ENCODE peak calls at places on chromosome 19, in ten cellular contexts. One of them, this sample, is unnamed.

GRCh38 chr19:6806488-6806887 is 34.0 kb downstream of the VAV1 start:
- DNase-seq in ACHN: no peak
- DNase-seq in breast epithelium: no peak
- DNase-seq in AML-193: no peak
- DNase-seq in GM10248: no peak
- DNase-seq in GM04504: no peak
- DNase-seq in ovary: no peak
- DNase-seq in BJ: no peak
- DNase-seq in B cell: no peak
- DNase-seq in transverse colon: no peak
- DNase-seq in this sample: no peak

GRCh38 chr19:50330365-50331078 is 1.3 kb upstream of the KCNC3 start:
- DNase-seq in B cell: peak
- DNase-seq in transverse colon: peak
- DNase-seq in GM04504: no peak
- DNase-seq in ACHN: peak
- DNase-seq in ovary: peak
- DNase-seq in breast epithelium: peak
- DNase-seq in AML-193: no peak
- DNase-seq in BJ: no peak
- DNase-seq in GM10248: peak
- DNase-seq in this sample: peak

GRCh38 chr19:6739884-6740588 is 556 bp downstream of the TRIP10 start:
- DNase-seq in ovary: peak
- DNase-seq in B cell: peak
- DNase-seq in ACHN: peak
- DNase-seq in GM10248: no peak
- DNase-seq in GM04504: no peak
- DNase-seq in breast epithelium: no peak
- DNase-seq in AML-193: no peak
- DNase-seq in transverse colon: peak
- DNase-seq in BJ: no peak
- DNase-seq in this sample: peak

GRCh38 chr19:58328999-58329398 is 2.2 kb downstream of the ZSCAN22 start:
- DNase-seq in AML-193: peak
- DNase-seq in ACHN: no peak
- DNase-seq in GM10248: no peak
- DNase-seq in ovary: no peak
- DNase-seq in GM04504: no peak
- DNase-seq in transverse colon: no peak
- DNase-seq in breast epithelium: no peak
- DNase-seq in B cell: peak
- DNase-seq in BJ: no peak
- DNase-seq in this sample: peak

GRCh38 chr19:30450101-30450500 is 77.9 kb downstream of the ZNF536 start:
- DNase-seq in breast epithelium: no peak
- DNase-seq in AML-193: no peak
- DNase-seq in BJ: no peak
- DNase-seq in transverse colon: peak
- DNase-seq in GM10248: no peak
- DNase-seq in GM04504: no peak
- DNase-seq in ovary: peak
- DNase-seq in B cell: no peak
- DNase-seq in ACHN: peak
- DNase-seq in this sample: peak

GRCh38 chr19:11756965-11757364 is 9.8 kb upstream of the ZNF441 start:
- DNase-seq in breast epithelium: no peak
- DNase-seq in B cell: no peak
- DNase-seq in GM10248: no peak
- DNase-seq in transverse colon: no peak
- DNase-seq in ovary: no peak
- DNase-seq in ACHN: no peak
- DNase-seq in GM04504: no peak
- DNase-seq in BJ: no peak
- DNase-seq in AML-193: no peak
- DNase-seq in this sample: no peak

GRCh38 chr19:6086081-6086858 is 24.0 kb downstream of the RFX2 start:
- DNase-seq in GM10248: no peak
- DNase-seq in B cell: no peak
- DNase-seq in breast epithelium: no peak
- DNase-seq in ovary: no peak
- DNase-seq in GM04504: peak
- DNase-seq in BJ: no peak
- DNase-seq in AML-193: no peak
- DNase-seq in transverse colon: no peak
- DNase-seq in ACHN: no peak
- DNase-seq in this sample: no peak

GRCh38 chr19:11658954-11659353 is 61.7 kb downstream of the ZNF627 start:
- DNase-seq in GM04504: no peak
- DNase-seq in BJ: no peak
- DNase-seq in transverse colon: peak
- DNase-seq in ovary: no peak
- DNase-seq in breast epithelium: no peak
- DNase-seq in AML-193: no peak
- DNase-seq in B cell: no peak
- DNase-seq in GM10248: no peak
- DNase-seq in ACHN: no peak
- DNase-seq in this sample: no peak

GRCh38 chr19:11378319-11379189 is 4.1 kb downstream of the SWSAP1 start:
- DNase-seq in BJ: no peak
- DNase-seq in breast epithelium: no peak
- DNase-seq in GM10248: no peak
- DNase-seq in GM04504: no peak
- DNase-seq in AML-193: peak
- DNase-seq in transverse colon: peak
- DNase-seq in ovary: no peak
- DNase-seq in B cell: peak
- DNase-seq in ACHN: peak
- DNase-seq in this sample: peak

GRCh38 chr19:16359074-16359473 is 34.4 kb downstream of the KLF2 start:
- DNase-seq in transverse colon: no peak
- DNase-seq in BJ: no peak
- DNase-seq in breast epithelium: no peak
- DNase-seq in GM04504: no peak
- DNase-seq in B cell: peak
- DNase-seq in ACHN: no peak
- DNase-seq in ovary: no peak
- DNase-seq in AML-193: no peak
- DNase-seq in GM10248: no peak
- DNase-seq in this sample: no peak

GRCh38 chr19:31353826-31354225 is 4.6 kb upstream of the TSHZ3 start:
- DNase-seq in GM10248: no peak
- DNase-seq in B cell: no peak
- DNase-seq in transverse colon: no peak
- DNase-seq in breast epithelium: no peak
- DNase-seq in GM04504: no peak
- DNase-seq in AML-193: no peak
- DNase-seq in ACHN: no peak
- DNase-seq in BJ: no peak
- DNase-seq in ovary: peak
- DNase-seq in this sample: no peak

GRCh38 chr19:48390188-48391099 is 907 bp downstream of the KDELR1 start:
- DNase-seq in breast epithelium: peak
- DNase-seq in GM04504: no peak
- DNase-seq in transverse colon: peak
- DNase-seq in ACHN: peak
- DNase-seq in AML-193: peak
- DNase-seq in GM10248: peak
- DNase-seq in ovary: peak
- DNase-seq in BJ: no peak
- DNase-seq in B cell: peak
- DNase-seq in this sample: peak

GRCh38 chr19:55189424-55189823 is 9.3 kb upstream of the SYT5 start:
- DNase-seq in ACHN: peak
- DNase-seq in transverse colon: peak
- DNase-seq in GM10248: no peak
- DNase-seq in BJ: peak
- DNase-seq in breast epithelium: no peak
- DNase-seq in AML-193: no peak
- DNase-seq in B cell: no peak
- DNase-seq in ovary: no peak
- DNase-seq in GM04504: peak
- DNase-seq in this sample: no peak

GRCh38 chr19:51203941-51204720 is 20.7 kb upstream of the CD33 start:
- DNase-seq in GM10248: no peak
- DNase-seq in BJ: no peak
- DNase-seq in breast epithelium: no peak
- DNase-seq in B cell: no peak
- DNase-seq in AML-193: no peak
- DNase-seq in ACHN: no peak
- DNase-seq in GM04504: no peak
- DNase-seq in transverse colon: no peak
- DNase-seq in ovary: no peak
- DNase-seq in this sample: no peak

GRCh38 chr19:44557933-44558332 is 28.5 kb upstream of the CEACAM20 start:
- DNase-seq in BJ: no peak
- DNase-seq in GM10248: no peak
- DNase-seq in transverse colon: no peak
- DNase-seq in ovary: no peak
- DNase-seq in breast epithelium: no peak
- DNase-seq in ACHN: no peak
- DNase-seq in B cell: no peak
- DNase-seq in AML-193: no peak
- DNase-seq in GM04504: no peak
- DNase-seq in this sample: no peak

GRCh38 chr19:30645946-30646577 is 273.9 kb downstream of the ZNF536 start:
- DNase-seq in BJ: no peak
- DNase-seq in B cell: no peak
- DNase-seq in GM10248: no peak
- DNase-seq in transverse colon: no peak
- DNase-seq in breast epithelium: no peak
- DNase-seq in ACHN: no peak
- DNase-seq in AML-193: no peak
- DNase-seq in ovary: no peak
- DNase-seq in GM04504: no peak
- DNase-seq in this sample: no peak

GRCh38 chr19:58356236-58356970 is 3.1 kb upstream of the A1BG start:
- DNase-seq in GM10248: no peak
- DNase-seq in ACHN: no peak
- DNase-seq in GM04504: no peak
- DNase-seq in transverse colon: no peak
- DNase-seq in breast epithelium: no peak
- DNase-seq in B cell: peak
- DNase-seq in ovary: no peak
- DNase-seq in BJ: no peak
- DNase-seq in AML-193: no peak
- DNase-seq in this sample: no peak

GRCh38 chr19:42407085-42407815 is 17.2 kb upstream of the CNFN start:
- DNase-seq in ovary: no peak
- DNase-seq in breast epithelium: no peak
- DNase-seq in AML-193: no peak
- DNase-seq in BJ: no peak
- DNase-seq in B cell: no peak
- DNase-seq in transverse colon: no peak
- DNase-seq in GM10248: no peak
- DNase-seq in GM04504: no peak
- DNase-seq in ACHN: no peak
- DNase-seq in this sample: peak

GRCh38 chr19:51693246-51693645 is at the start of gene SPACA6:
- DNase-seq in transverse colon: no peak
- DNase-seq in B cell: no peak
- DNase-seq in ovary: no peak
- DNase-seq in GM10248: no peak
- DNase-seq in breast epithelium: no peak
- DNase-seq in ACHN: no peak
- DNase-seq in BJ: no peak
- DNase-seq in AML-193: no peak
- DNase-seq in GM04504: no peak
- DNase-seq in this sample: no peak

GRCh38 chr19:41620171-41620570 is 6.7 kb downstream of the CEACAM4 start:
- DNase-seq in B cell: no peak
- DNase-seq in transverse colon: no peak
- DNase-seq in BJ: no peak
- DNase-seq in ACHN: no peak
- DNase-seq in AML-193: no peak
- DNase-seq in breast epithelium: no peak
- DNase-seq in GM10248: no peak
- DNase-seq in ovary: no peak
- DNase-seq in GM04504: no peak
- DNase-seq in this sample: no peak

GRCh38 chr19:53808710-53809125 is 15.4 kb downstream of the NLRP12 start:
- DNase-seq in B cell: no peak
- DNase-seq in ACHN: no peak
- DNase-seq in transverse colon: no peak
- DNase-seq in breast epithelium: no peak
- DNase-seq in BJ: no peak
- DNase-seq in GM04504: peak
- DNase-seq in GM10248: no peak
- DNase-seq in ovary: no peak
- DNase-seq in AML-193: peak
- DNase-seq in this sample: peak

GRCh38 chr19:50478901-50479715 is 2.5 kb upstream of the GARIN5A start:
- DNase-seq in GM10248: no peak
- DNase-seq in B cell: peak
- DNase-seq in breast epithelium: no peak
- DNase-seq in transverse colon: no peak
- DNase-seq in GM04504: no peak
- DNase-seq in BJ: no peak
- DNase-seq in ACHN: no peak
- DNase-seq in ovary: no peak
- DNase-seq in AML-193: no peak
- DNase-seq in this sample: peak

GRCh38 chr19:13804830-13805683 is 9.8 kb downstream of the ZSWIM4 start:
- DNase-seq in ACHN: no peak
- DNase-seq in GM10248: peak
- DNase-seq in GM04504: no peak
- DNase-seq in breast epithelium: no peak
- DNase-seq in ovary: no peak
- DNase-seq in BJ: no peak
- DNase-seq in AML-193: no peak
- DNase-seq in transverse colon: no peak
- DNase-seq in B cell: no peak
- DNase-seq in this sample: peak

GRCh38 chr19:56253737-56254136 is 18.8 kb upstream of the EDDM13 start:
- DNase-seq in breast epithelium: no peak
- DNase-seq in BJ: no peak
- DNase-seq in ovary: no peak
- DNase-seq in transverse colon: no peak
- DNase-seq in GM04504: peak
- DNase-seq in ACHN: peak
- DNase-seq in B cell: peak
- DNase-seq in GM10248: peak
- DNase-seq in AML-193: peak
- DNase-seq in this sample: no peak

GRCh38 chr19:41870401-41870873 is 6.6 kb upstream of the CD79A start:
- DNase-seq in AML-193: no peak
- DNase-seq in B cell: no peak
- DNase-seq in breast epithelium: no peak
- DNase-seq in GM10248: no peak
- DNase-seq in BJ: no peak
- DNase-seq in ovary: no peak
- DNase-seq in transverse colon: no peak
- DNase-seq in ACHN: peak
- DNase-seq in GM04504: no peak
- DNase-seq in this sample: no peak

GRCh38 chr19:7333198-7334118 is 15.3 kb upstream of the ARHGEF18 start:
- DNase-seq in BJ: no peak
- DNase-seq in AML-193: no peak
- DNase-seq in GM10248: no peak
- DNase-seq in B cell: no peak
- DNase-seq in breast epithelium: no peak
- DNase-seq in transverse colon: no peak
- DNase-seq in ACHN: no peak
- DNase-seq in GM04504: no peak
- DNase-seq in ovary: no peak
- DNase-seq in this sample: no peak

GRCh38 chr19:41903161-41903953 is 20.4 kb downstream of the ARHGEF1 start:
- DNase-seq in ovary: no peak
- DNase-seq in B cell: no peak
- DNase-seq in breast epithelium: no peak
- DNase-seq in ACHN: no peak
- DNase-seq in BJ: no peak
- DNase-seq in transverse colon: no peak
- DNase-seq in GM04504: no peak
- DNase-seq in GM10248: no peak
- DNase-seq in AML-193: no peak
- DNase-seq in this sample: no peak

GRCh38 chr19:58317481-58318072 is 9.2 kb upstream of the ZSCAN22 start:
- DNase-seq in ACHN: peak
- DNase-seq in ovary: no peak
- DNase-seq in GM04504: no peak
- DNase-seq in transverse colon: no peak
- DNase-seq in BJ: no peak
- DNase-seq in AML-193: peak
- DNase-seq in B cell: no peak
- DNase-seq in GM10248: no peak
- DNase-seq in breast epithelium: no peak
- DNase-seq in this sample: peak